ENCODE peak calls at places on chromosomes 2 and 18, in seven cellular contexts. One of them, this sample, is unnamed.

GRCh38 chr2:71240794-71241193 is 13.9 kb upstream of the PAIP2B start:
- DNase-seq in right cardiac atrium: no peak
- DNase-seq in skeletal muscle cell: no peak
- DNase-seq in cardiac muscle cell: no peak
- DNase-seq in left ventricle myocardium inferior: peak
- DNase-seq in H7: no peak
- DNase-seq in HepG2: no peak
- DNase-seq in this sample: no peak

GRCh38 chr2:241554610-241555322 is 3.8 kb upstream of the BOK start:
- DNase-seq in cardiac muscle cell: no peak
- DNase-seq in skeletal muscle cell: no peak
- DNase-seq in right cardiac atrium: no peak
- DNase-seq in HepG2: no peak
- DNase-seq in left ventricle myocardium inferior: no peak
- DNase-seq in H7: no peak
- DNase-seq in this sample: no peak

GRCh38 chr2:54574107-54574859 is 118.2 kb downstream of the SPTBN1 start:
- DNase-seq in HepG2: peak
- DNase-seq in right cardiac atrium: no peak
- DNase-seq in skeletal muscle cell: no peak
- DNase-seq in left ventricle myocardium inferior: no peak
- DNase-seq in H7: no peak
- DNase-seq in cardiac muscle cell: no peak
- DNase-seq in this sample: no peak

GRCh38 chr2:174587607-174588006 is 10.0 kb downstream of the WIPF1 start:
- DNase-seq in cardiac muscle cell: no peak
- DNase-seq in skeletal muscle cell: no peak
- DNase-seq in left ventricle myocardium inferior: no peak
- DNase-seq in right cardiac atrium: no peak
- DNase-seq in HepG2: no peak
- DNase-seq in H7: no peak
- DNase-seq in this sample: no peak

GRCh38 chr2:37167636-37168182 is 10.9 kb upstream of the EIF2AK2 start:
- DNase-seq in H7: no peak
- DNase-seq in HepG2: no peak
- DNase-seq in cardiac muscle cell: no peak
- DNase-seq in left ventricle myocardium inferior: no peak
- DNase-seq in skeletal muscle cell: no peak
- DNase-seq in right cardiac atrium: no peak
- DNase-seq in this sample: no peak

GRCh38 chr2:76310894-76311293 is 600.2 kb upstream of the GCFC2 start:
- DNase-seq in skeletal muscle cell: no peak
- DNase-seq in left ventricle myocardium inferior: no peak
- DNase-seq in right cardiac atrium: no peak
- DNase-seq in H7: no peak
- DNase-seq in cardiac muscle cell: no peak
- DNase-seq in HepG2: no peak
- DNase-seq in this sample: no peak

GRCh38 chr2:15673919-15674636 is 82.4 kb downstream of the DDX1 start:
- DNase-seq in skeletal muscle cell: peak
- DNase-seq in cardiac muscle cell: peak
- DNase-seq in H7: peak
- DNase-seq in HepG2: peak
- DNase-seq in left ventricle myocardium inferior: no peak
- DNase-seq in right cardiac atrium: no peak
- DNase-seq in this sample: no peak

GRCh38 chr2:191610749-191611148 is 67.2 kb upstream of the NABP1 start:
- DNase-seq in left ventricle myocardium inferior: no peak
- DNase-seq in HepG2: no peak
- DNase-seq in H7: no peak
- DNase-seq in right cardiac atrium: no peak
- DNase-seq in cardiac muscle cell: no peak
- DNase-seq in skeletal muscle cell: no peak
- DNase-seq in this sample: no peak

GRCh38 chr2:158923180-158923594 is 45.3 kb upstream of the TANC1 start:
- DNase-seq in skeletal muscle cell: no peak
- DNase-seq in HepG2: no peak
- DNase-seq in right cardiac atrium: no peak
- DNase-seq in left ventricle myocardium inferior: no peak
- DNase-seq in cardiac muscle cell: peak
- DNase-seq in H7: peak
- DNase-seq in this sample: no peak

GRCh38 chr2:188203756-188204155 is 87.9 kb upstream of the GULP1 start:
- DNase-seq in right cardiac atrium: no peak
- DNase-seq in HepG2: no peak
- DNase-seq in H7: no peak
- DNase-seq in skeletal muscle cell: no peak
- DNase-seq in left ventricle myocardium inferior: no peak
- DNase-seq in cardiac muscle cell: no peak
- DNase-seq in this sample: no peak

GRCh38 chr2:24613154-24613814 is 122.2 kb downstream of the NCOA1 start:
- DNase-seq in left ventricle myocardium inferior: no peak
- DNase-seq in skeletal muscle cell: no peak
- DNase-seq in cardiac muscle cell: peak
- DNase-seq in H7: peak
- DNase-seq in right cardiac atrium: no peak
- DNase-seq in HepG2: peak
- DNase-seq in this sample: no peak

GRCh38 chr18:10839401-10839800 is 310.0 kb downstream of the PIEZO2 start:
- DNase-seq in H7: no peak
- DNase-seq in left ventricle myocardium inferior: no peak
- DNase-seq in skeletal muscle cell: no peak
- DNase-seq in cardiac muscle cell: no peak
- DNase-seq in HepG2: no peak
- DNase-seq in right cardiac atrium: no peak
- DNase-seq in this sample: no peak

GRCh38 chr18:79682896-79683625 is 3.5 kb downstream of the CTDP1 start:
- DNase-seq in skeletal muscle cell: no peak
- DNase-seq in cardiac muscle cell: no peak
- DNase-seq in right cardiac atrium: no peak
- DNase-seq in HepG2: no peak
- DNase-seq in H7: no peak
- DNase-seq in left ventricle myocardium inferior: no peak
- DNase-seq in this sample: no peak

GRCh38 chr2:222743263-222743865 is 71.9 kb downstream of the MOGAT1 start:
- DNase-seq in skeletal muscle cell: no peak
- DNase-seq in right cardiac atrium: no peak
- DNase-seq in cardiac muscle cell: no peak
- DNase-seq in HepG2: no peak
- DNase-seq in left ventricle myocardium inferior: no peak
- DNase-seq in H7: no peak
- DNase-seq in this sample: no peak

GRCh38 chr2:222485367-222486211 is 61.2 kb downstream of the SGPP2 start:
- DNase-seq in skeletal muscle cell: no peak
- DNase-seq in right cardiac atrium: peak
- DNase-seq in H7: no peak
- DNase-seq in left ventricle myocardium inferior: peak
- DNase-seq in HepG2: no peak
- DNase-seq in cardiac muscle cell: peak
- DNase-seq in this sample: no peak

GRCh38 chr2:64348386-64349142 is 105.4 kb upstream of the LGALSL start:
- DNase-seq in cardiac muscle cell: no peak
- DNase-seq in H7: no peak
- DNase-seq in HepG2: no peak
- DNase-seq in skeletal muscle cell: no peak
- DNase-seq in right cardiac atrium: no peak
- DNase-seq in left ventricle myocardium inferior: no peak
- DNase-seq in this sample: peak

GRCh38 chr2:41853427-41854191 is 194.2 kb upstream of the PKDCC start:
- DNase-seq in left ventricle myocardium inferior: no peak
- DNase-seq in HepG2: peak
- DNase-seq in H7: peak
- DNase-seq in right cardiac atrium: no peak
- DNase-seq in cardiac muscle cell: peak
- DNase-seq in skeletal muscle cell: no peak
- DNase-seq in this sample: peak

GRCh38 chr2:160869411-160869810 is 290.8 kb upstream of the TANK start:
- DNase-seq in left ventricle myocardium inferior: no peak
- DNase-seq in cardiac muscle cell: no peak
- DNase-seq in HepG2: no peak
- DNase-seq in right cardiac atrium: no peak
- DNase-seq in H7: no peak
- DNase-seq in skeletal muscle cell: peak
- DNase-seq in this sample: peak

GRCh38 chr2:41782306-41783158 is 265.3 kb upstream of the PKDCC start:
- DNase-seq in H7: peak
- DNase-seq in skeletal muscle cell: no peak
- DNase-seq in cardiac muscle cell: peak
- DNase-seq in left ventricle myocardium inferior: no peak
- DNase-seq in HepG2: peak
- DNase-seq in right cardiac atrium: no peak
- DNase-seq in this sample: no peak

GRCh38 chr2:38376346-38376682 is 759 bp downstream of the ATL2 start:
- DNase-seq in left ventricle myocardium inferior: no peak
- DNase-seq in right cardiac atrium: no peak
- DNase-seq in cardiac muscle cell: peak
- DNase-seq in skeletal muscle cell: no peak
- DNase-seq in HepG2: peak
- DNase-seq in H7: peak
- DNase-seq in this sample: no peak

GRCh38 chr18:79772865-79773696 is 24.7 kb upstream of the KCNG2 start:
- DNase-seq in skeletal muscle cell: no peak
- DNase-seq in HepG2: no peak
- DNase-seq in cardiac muscle cell: no peak
- DNase-seq in H7: no peak
- DNase-seq in right cardiac atrium: no peak
- DNase-seq in left ventricle myocardium inferior: no peak
- DNase-seq in this sample: no peak

GRCh38 chr2:228762565-228762964 is 508.5 kb downstream of the PID1 start:
- DNase-seq in H7: no peak
- DNase-seq in skeletal muscle cell: no peak
- DNase-seq in left ventricle myocardium inferior: no peak
- DNase-seq in right cardiac atrium: no peak
- DNase-seq in cardiac muscle cell: no peak
- DNase-seq in HepG2: no peak
- DNase-seq in this sample: no peak

GRCh38 chr2:181036848-181037603 is 56.6 kb downstream of the UBE2E3 start:
- DNase-seq in left ventricle myocardium inferior: no peak
- DNase-seq in cardiac muscle cell: no peak
- DNase-seq in skeletal muscle cell: peak
- DNase-seq in H7: no peak
- DNase-seq in right cardiac atrium: no peak
- DNase-seq in HepG2: no peak
- DNase-seq in this sample: peak

GRCh38 chr2:54083440-54083839 is 32.0 kb upstream of the ACYP2 start:
- DNase-seq in skeletal muscle cell: no peak
- DNase-seq in right cardiac atrium: no peak
- DNase-seq in left ventricle myocardium inferior: no peak
- DNase-seq in cardiac muscle cell: no peak
- DNase-seq in H7: no peak
- DNase-seq in HepG2: no peak
- DNase-seq in this sample: no peak

GRCh38 chr18:47832348-47832747 is 98.1 kb downstream of the SMAD2 start:
- DNase-seq in HepG2: no peak
- DNase-seq in left ventricle myocardium inferior: no peak
- DNase-seq in H7: no peak
- DNase-seq in skeletal muscle cell: no peak
- DNase-seq in cardiac muscle cell: no peak
- DNase-seq in right cardiac atrium: no peak
- DNase-seq in this sample: no peak

DNA sequence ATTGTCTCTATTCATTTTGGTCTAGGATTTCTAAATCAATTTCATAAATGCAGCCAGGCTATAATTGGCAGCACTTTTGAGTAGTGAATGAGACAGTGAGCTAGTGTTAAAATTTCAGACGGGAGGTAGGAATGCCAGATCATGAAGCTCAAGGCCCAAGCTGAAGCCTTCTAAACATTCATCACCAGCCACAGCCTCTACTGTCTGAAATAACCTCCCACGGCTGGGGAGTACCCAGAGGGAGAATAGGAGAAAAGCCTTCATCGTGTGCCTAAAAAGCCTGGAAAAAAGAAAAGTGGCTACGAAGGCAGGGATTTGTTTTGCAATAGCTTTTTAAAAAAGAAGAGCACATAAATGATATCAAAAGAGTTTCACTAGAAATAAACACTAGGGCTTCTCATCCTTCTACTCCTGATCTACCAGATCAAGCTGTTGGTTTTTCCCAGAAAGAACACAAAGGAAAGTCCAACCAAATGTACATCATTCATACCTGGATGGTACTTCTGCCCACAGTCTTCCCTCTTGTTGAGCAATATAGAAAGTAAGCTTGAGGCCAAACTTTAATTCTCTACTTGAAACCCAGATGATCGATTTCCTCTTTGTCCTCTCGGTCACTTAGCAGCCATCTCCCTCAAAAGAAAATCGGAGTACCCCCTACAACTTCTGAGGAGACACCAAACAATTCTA is 48.1 kb upstream of the SLC39A10 start:
- DNase-seq in HepG2: no peak
- DNase-seq in right cardiac atrium: no peak
- DNase-seq in cardiac muscle cell: no peak
- DNase-seq in H7: no peak
- DNase-seq in left ventricle myocardium inferior: no peak
- DNase-seq in skeletal muscle cell: no peak
- DNase-seq in this sample: no peak
- H3K4me3 ChIP-seq in HepG2: no peak
- H3K4me3 ChIP-seq in right cardiac atrium: no peak
- H3K4me3 ChIP-seq in cardiac muscle cell: no peak
- H3K4me3 ChIP-seq in H7: no peak
- H3K4me3 ChIP-seq in left ventricle myocardium inferior: no peak
- H3K4me3 ChIP-seq in skeletal muscle cell: no peak
- H3K4me3 ChIP-seq in this sample: no peak

DNA sequence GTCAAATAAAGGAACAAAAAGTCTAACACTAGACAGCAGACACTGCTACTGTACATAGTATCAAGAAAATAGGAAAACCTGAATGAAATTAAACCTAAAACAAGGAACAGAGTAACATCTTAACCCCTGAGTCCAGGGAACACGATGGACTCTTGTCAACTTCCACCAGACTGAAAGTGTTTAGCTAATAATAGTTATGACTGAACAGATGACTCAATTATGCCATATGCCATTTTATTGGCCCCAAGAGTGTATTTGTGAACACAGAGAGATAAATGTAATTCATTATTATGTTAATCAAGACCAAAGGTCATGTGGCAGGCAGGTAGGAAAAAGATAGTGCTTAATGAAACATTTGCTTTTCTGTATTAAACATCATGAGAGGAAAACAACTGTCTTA is 58.0 kb downstream of the NYAP2 start:
- DNase-seq in left ventricle myocardium inferior: no peak
- DNase-seq in skeletal muscle cell: no peak
- DNase-seq in cardiac muscle cell: no peak
- DNase-seq in HepG2: no peak
- DNase-seq in H7: no peak
- DNase-seq in right cardiac atrium: no peak
- DNase-seq in this sample: no peak
- H3K4me3 ChIP-seq in left ventricle myocardium inferior: no peak
- H3K4me3 ChIP-seq in skeletal muscle cell: no peak
- H3K4me3 ChIP-seq in cardiac muscle cell: no peak
- H3K4me3 ChIP-seq in HepG2: no peak
- H3K4me3 ChIP-seq in H7: no peak
- H3K4me3 ChIP-seq in right cardiac atrium: no peak
- H3K4me3 ChIP-seq in this sample: no peak

GRCh38 chr2:10045561-10046355 is 2.4 kb downstream of the KLF11 start:
- DNase-seq in cardiac muscle cell: no peak
- DNase-seq in H7: no peak
- DNase-seq in right cardiac atrium: no peak
- DNase-seq in skeletal muscle cell: no peak
- DNase-seq in HepG2: no peak
- DNase-seq in left ventricle myocardium inferior: no peak
- DNase-seq in this sample: no peak
- H3K4me3 ChIP-seq in cardiac muscle cell: no peak
- H3K4me3 ChIP-seq in H7: no peak
- H3K4me3 ChIP-seq in right cardiac atrium: no peak
- H3K4me3 ChIP-seq in skeletal muscle cell: no peak
- H3K4me3 ChIP-seq in HepG2: no peak
- H3K4me3 ChIP-seq in left ventricle myocardium inferior: peak
- H3K4me3 ChIP-seq in this sample: no peak

GRCh38 chr2:10300997-10301945 is 1.4 kb upstream of the HPCAL1 start:
- DNase-seq in right cardiac atrium: no peak
- DNase-seq in skeletal muscle cell: no peak
- DNase-seq in left ventricle myocardium inferior: no peak
- DNase-seq in H7: no peak
- DNase-seq in cardiac muscle cell: no peak
- DNase-seq in HepG2: peak
- DNase-seq in this sample: no peak
- H3K4me3 ChIP-seq in right cardiac atrium: no peak
- H3K4me3 ChIP-seq in skeletal muscle cell: no peak
- H3K4me3 ChIP-seq in left ventricle myocardium inferior: peak
- H3K4me3 ChIP-seq in H7: no peak
- H3K4me3 ChIP-seq in cardiac muscle cell: no peak
- H3K4me3 ChIP-seq in HepG2: peak
- H3K4me3 ChIP-seq in this sample: no peak